ENCODE peak calls at places on chromosomes 5 and 9, in four cellular contexts. J is astrocyte of the spinal cord, Z is fibroblast of pulmonary artery, S is cardiac fibroblast. O is an unnamed sample.

GRCh38 chr9:16921855-16922254 is 51.4 kb upstream of the BNC2 start:
- DNase-seq in J (peak), Z (no peak), S (no peak), O (no peak)

GRCh38 chr5:142499591-142500384 is 175.0 kb upstream of the SPRY4 start:
- DNase-seq in J (no peak), Z (no peak), S (no peak), O (no peak)

GRCh38 chr5:157862183-157862851 is 3.4 kb upstream of the CLINT1 start:
- DNase-seq in J (no peak), Z (no peak), S (no peak), O (no peak)

GRCh38 chr5:166624573-166624972 is 1666.9 kb upstream of the WWC1 start:
- DNase-seq in J (peak), Z (peak), S (peak), O (no peak)

GRCh38 chr5:150498501-150498900 is 9.4 kb upstream of the NDST1 start:
- DNase-seq in J (no peak), Z (no peak), S (no peak), O (no peak)

GRCh38 chr9:80467632-80468031 is 895.9 kb downstream of the TLE4 start:
- DNase-seq in J (peak), Z (peak), S (peak), O (no peak)

GRCh38 chr5:74402553-74402952 is 238.0 kb downstream of the ENC1 start:
- DNase-seq in J (no peak), Z (no peak), S (no peak), O (no peak)

GRCh38 chr5:99089822-99090549 is 161.2 kb upstream of the CHD1 start:
- DNase-seq in J (no peak), Z (no peak), S (no peak), O (no peak)

GRCh38 chr9:136588663-136589464 is 43.0 kb upstream of the NOTCH1 start:
- DNase-seq in J (no peak), Z (no peak), S (no peak), O (no peak)

GRCh38 chr9:87867391-87867790 is 15.3 kb upstream of the SPATA31E1 start:
- DNase-seq in J (no peak), Z (no peak), S (no peak), O (no peak)

GRCh38 chr5:159031513-159031912 is 68.2 kb downstream of the EBF1 start:
- DNase-seq in J (peak), Z (peak), S (no peak), O (no peak)

GRCh38 chr5:122014232-122014940 is 52.6 kb downstream of the SRFBP1 start:
- DNase-seq in J (no peak), Z (peak), S (peak), O (no peak)

GRCh38 chr5:7759257-7759871 is 91.6 kb downstream of the CFAP90 start:
- DNase-seq in J (no peak), Z (no peak), S (no peak), O (no peak)

DNA sequence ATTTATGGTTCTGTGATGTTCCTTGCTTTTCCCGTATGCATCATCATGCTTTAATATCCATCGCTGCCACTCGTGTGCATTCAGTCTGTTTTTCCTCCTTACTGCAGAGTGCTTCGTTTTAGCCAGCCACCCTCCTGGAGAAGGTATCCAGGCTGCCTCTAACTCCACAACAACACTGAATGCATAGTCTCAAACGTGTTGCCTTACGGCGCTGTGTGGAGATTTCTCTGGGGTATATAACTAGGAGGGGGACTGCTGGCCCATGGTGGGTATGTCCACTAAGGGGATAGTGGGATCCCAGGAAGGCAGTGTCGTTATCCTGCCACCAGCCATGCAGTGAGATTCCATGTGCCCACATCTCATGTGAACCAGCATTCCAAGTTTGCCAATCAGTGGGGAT is 16.4 kb downstream of the BTNL9 start:
- DNase-seq in J (no peak), Z (no peak), S (no peak), O (no peak)
- H3K4me3 ChIP-seq in J (no peak), Z (no peak), S (no peak), O (no peak)

DNA sequence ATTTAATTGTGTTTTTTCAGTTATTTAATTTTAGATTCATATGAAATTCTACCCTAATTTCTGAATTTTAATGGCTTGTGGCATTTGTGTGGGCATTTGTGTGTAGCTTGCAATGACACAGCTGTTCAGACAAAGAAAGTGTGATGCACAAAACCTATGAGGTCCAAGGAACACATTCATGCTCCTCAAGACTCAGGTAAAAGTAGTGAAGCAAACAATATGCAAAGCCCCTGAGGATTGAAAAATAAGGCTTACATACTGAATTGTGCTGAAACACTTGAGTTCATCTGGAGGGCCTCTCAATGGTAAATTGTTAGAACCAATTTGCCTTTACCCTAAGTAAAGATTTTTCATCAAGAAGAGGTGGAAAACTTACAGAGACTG is 28.1 kb downstream of the IL7R start:
- DNase-seq in J (no peak), Z (no peak), S (no peak), O (no peak)
- H3K4me3 ChIP-seq in J (no peak), Z (no peak), S (no peak), O (no peak)

DNA sequence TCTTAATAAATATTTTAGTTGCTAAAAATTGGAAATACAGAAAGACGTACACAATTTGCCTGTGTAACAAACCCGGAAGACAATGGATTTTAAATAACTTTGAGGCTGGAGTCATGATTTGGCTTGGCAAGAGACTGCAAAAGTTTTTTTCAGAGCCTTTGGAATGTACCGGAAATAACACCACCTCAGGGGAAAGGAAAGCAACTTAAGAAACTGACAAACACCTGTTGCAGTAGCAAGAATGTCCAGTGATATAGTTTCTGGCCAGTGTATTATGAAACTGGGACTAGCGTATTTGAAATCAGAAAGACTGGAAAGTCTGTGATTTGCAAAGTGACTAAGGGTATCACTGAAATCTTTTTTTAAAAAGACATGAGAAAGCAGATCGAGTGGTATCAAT is 848 bp downstream of the MUSK start:
- DNase-seq in J (no peak), Z (peak), S (peak), O (no peak)
- H3K4me3 ChIP-seq in J (no peak), Z (no peak), S (no peak), O (no peak)

GRCh38 chr9:128323786-128324185 is 1.1 kb downstream of the COQ4 start:
- DNase-seq in J (no peak), Z (no peak), S (no peak), O (no peak)
- H3K4me3 ChIP-seq in J (peak), Z (peak), S (peak), O (peak)

DNA sequence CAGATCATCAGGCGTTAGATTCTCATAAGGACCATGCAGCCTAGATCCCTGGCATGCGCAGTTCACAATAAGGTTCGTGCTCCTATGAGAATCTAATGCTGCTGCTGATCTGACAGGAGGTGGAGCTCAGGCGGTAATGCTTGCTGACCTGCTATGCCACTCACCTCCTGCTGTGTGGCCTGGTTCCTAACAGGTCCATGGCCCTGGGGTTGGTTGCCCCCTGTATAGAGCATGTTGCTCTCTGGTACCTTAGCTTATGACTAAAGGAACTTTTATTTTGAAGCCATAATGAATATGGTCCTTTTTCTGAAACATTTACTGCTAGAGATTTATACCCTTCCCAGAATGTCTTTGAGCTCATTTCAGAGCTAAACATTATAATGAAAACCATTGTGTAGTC is 3.1 kb downstream of the MAN2A1 start:
- DNase-seq in J (no peak), Z (no peak), S (no peak), O (no peak)
- H3K4me3 ChIP-seq in J (no peak), Z (no peak), S (no peak), O (no peak)

GRCh38 chr9:132673355-132673754 is 3.1 kb downstream of the GTF3C4 start:
- DNase-seq in J (peak), Z (peak), S (peak), O (peak)

GRCh38 chr9:132670816-132671371 is 630 bp downstream of the GTF3C4 start:
- DNase-seq in J (no peak), Z (peak), S (peak), O (no peak)

GRCh38 chr9:132671620-132672412 is 1.6 kb downstream of the GTF3C4 start:
- DNase-seq in J (no peak), Z (no peak), S (no peak), O (no peak)

GRCh38 chr9:132670359-132670815 is at the start of gene GTF3C4:
- DNase-seq in J (no peak), Z (peak), S (peak), O (peak)

DNA sequence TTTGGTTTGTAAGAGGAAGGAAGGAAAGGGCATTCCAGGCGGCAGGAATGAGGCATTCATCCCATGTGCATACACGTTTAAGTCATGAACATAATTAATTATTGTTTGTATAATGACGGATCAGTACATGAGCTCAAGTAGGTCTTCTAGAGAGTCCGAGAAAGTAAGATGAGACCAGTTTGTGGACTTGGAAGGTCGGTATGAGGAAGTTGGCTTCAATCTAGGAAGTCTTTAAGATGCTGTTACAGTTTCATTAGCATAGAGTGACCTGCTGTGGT is 2.1 kb downstream of the GTF3C4 start:
- DNase-seq in J (no peak), Z (no peak), S (no peak), O (no peak)
- H3K4me3 ChIP-seq in J (no peak), Z (peak), S (no peak), O (no peak)

GRCh38 chr9:14405176-14405575 is 91.2 kb upstream of the NFIB start:
- DNase-seq in J (no peak), Z (no peak), S (peak), O (no peak)

GRCh38 chr9:14399736-14400657 is 86.1 kb upstream of the NFIB start:
- DNase-seq in J (no peak), Z (peak), S (peak), O (no peak)

GRCh38 chr9:14403112-14403511 is 89.2 kb upstream of the NFIB start:
- DNase-seq in J (no peak), Z (no peak), S (no peak), O (no peak)

GRCh38 chr9:14396171-14396570 is 82.2 kb upstream of the NFIB start:
- DNase-seq in J (no peak), Z (no peak), S (no peak), O (no peak)

GRCh38 chr9:14400658-14400995 is 86.7 kb upstream of the NFIB start:
- DNase-seq in J (peak), Z (peak), S (peak), O (no peak)
- H3K4me3 ChIP-seq in J (no peak), Z (peak), S (no peak), O (no peak)

DNA sequence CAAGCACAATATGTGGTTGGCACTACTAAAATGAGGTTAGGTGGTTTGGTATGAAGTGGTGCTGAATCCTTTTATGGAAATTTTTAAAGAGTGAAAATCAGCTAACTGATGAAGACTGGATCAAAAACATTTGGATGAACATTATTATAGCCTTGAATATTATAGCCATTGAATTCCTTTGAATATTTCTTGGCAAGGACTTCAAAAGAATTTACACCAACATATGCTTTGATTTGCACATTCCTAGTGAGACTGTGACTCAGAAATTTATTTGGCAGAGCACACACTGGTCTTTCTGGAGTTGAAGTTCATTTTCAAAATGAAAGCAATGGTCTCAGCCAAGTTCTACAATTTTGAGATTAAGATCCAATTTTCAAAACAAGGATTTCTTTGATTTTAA is 318.4 kb downstream of the CHSY3 start:
- DNase-seq in J (peak), Z (peak), S (peak), O (no peak)
- H3K4me3 ChIP-seq in J (no peak), Z (no peak), S (no peak), O (no peak)

O was measured in Jurkat, Clone E6-1.